ENCODE peak calls at places on chromosomes 13 and 19, in six cellular contexts. W is SK-N-SH, A is ascending aorta, S is psoas muscle, K is keratinocyte, T is tibial nerve. O is an unnamed sample.

GRCh38 chr19:4066682-4067395 is at the start of gene ZBTB7A:
- DNase-seq in A (peak), W (peak), S (peak), T (peak), K (no peak), O (peak)

GRCh38 chr13:101520672-101521071 is 68.2 kb downstream of the ITGBL1 start:
- DNase-seq in T (no peak), K (no peak), A (no peak), S (no peak), W (no peak), O (peak)

GRCh38 chr19:14139944-14140343 is 3.6 kb upstream of the ASF1B start:
- DNase-seq in A (no peak), T (no peak), W (no peak), S (peak), K (no peak), O (no peak)

GRCh38 chr19:30671622-30672051 is 299.5 kb downstream of the ZNF536 start:
- DNase-seq in W (no peak), A (no peak), T (peak), K (no peak), S (no peak), O (no peak)

GRCh38 chr19:50384685-50385535 is 763 bp downstream of the POLD1 start:
- DNase-seq in K (no peak), T (no peak), W (peak), S (no peak), A (no peak), O (no peak)

GRCh38 chr13:102402292-102402691 is 444 bp upstream of the FGF14 start:
- DNase-seq in K (no peak), S (peak), T (no peak), W (peak), A (peak), O (no peak)

GRCh38 chr13:76864259-76864658 is 21.9 kb downstream of the KCTD12 start:
- DNase-seq in W (no peak), T (no peak), K (no peak), A (no peak), S (no peak), O (no peak)

GRCh38 chr19:16571283-16571682 is 932 bp downstream of the SLC35E1 start:
- DNase-seq in T (no peak), K (no peak), A (no peak), W (no peak), S (no peak), O (no peak)

GRCh38 chr13:101487046-101487830 is 34.8 kb downstream of the ITGBL1 start:
- DNase-seq in T (no peak), S (no peak), A (no peak), W (no peak), K (no peak), O (no peak)

GRCh38 chr19:57210381-57210780 is 19.1 kb downstream of the ZNF264 start:
- DNase-seq in T (no peak), A (no peak), W (no peak), S (no peak), K (no peak), O (no peak)

GRCh38 chr13:100773429-100773828 is 98.8 kb upstream of the TMTC4 start:
- DNase-seq in A (no peak), K (peak), T (no peak), W (no peak), S (no peak), O (no peak)

GRCh38 chr13:52862358-52863206 is 14.1 kb upstream of the PCDH8 start:
- DNase-seq in W (peak), A (no peak), T (no peak), K (no peak), S (no peak), O (peak)

GRCh38 chr19:2602391-2603181 is 99.9 kb downstream of the GNG7 start:
- DNase-seq in A (peak), K (no peak), W (peak), S (peak), T (peak), O (no peak)

GRCh38 chr13:52737451-52737850 is 2.2 kb downstream of the CNMD start:
- DNase-seq in A (no peak), K (no peak), W (no peak), S (no peak), T (no peak), O (no peak)

GRCh38 chr13:77980592-77980991 is 62.0 kb upstream of the EDNRB start:
- DNase-seq in K (no peak), S (no peak), T (no peak), A (no peak), W (no peak), O (no peak)

GRCh38 chr19:50459638-50460037 is 16.7 kb upstream of the EMC10 start:
- DNase-seq in W (no peak), K (no peak), S (no peak), A (no peak), T (no peak), O (no peak)

GRCh38 chr13:26787961-26788360 is 27.4 kb upstream of the GPR12 start:
- DNase-seq in A (no peak), S (no peak), T (no peak), W (no peak), K (no peak), O (no peak)

GRCh38 chr19:30009013-30009412 is 67.0 kb downstream of the URI1 start:
- DNase-seq in T (no peak), W (no peak), K (no peak), A (no peak), S (no peak), O (no peak)

GRCh38 chr19:46963093-46963734 is 56.4 kb upstream of the NPAS1 start:
- DNase-seq in W (no peak), S (no peak), T (no peak), K (no peak), A (no peak), O (no peak)

GRCh38 chr19:48477067-48477685 is 8.0 kb downstream of the CYTH2 start:
- DNase-seq in S (no peak), W (no peak), A (no peak), K (no peak), T (no peak), O (no peak)

GRCh38 chr19:35609881-35610353 is 2.6 kb upstream of the HAUS5 start:
- DNase-seq in K (no peak), S (peak), A (no peak), W (no peak), T (no peak), O (peak)

GRCh38 chr13:48749699-48750473 is 96.2 kb downstream of the CYSLTR2 start:
- DNase-seq in S (peak), W (peak), A (peak), T (peak), K (peak), O (peak)

GRCh38 chr13:58963321-58963720 is 1200.4 kb downstream of the DIAPH3 start:
- DNase-seq in S (no peak), A (no peak), W (no peak), T (no peak), K (no peak), O (no peak)

GRCh38 chr19:8585894-8586750 is 8.9 kb upstream of the MYO1F start:
- DNase-seq in S (no peak), T (no peak), A (no peak), W (peak), K (no peak), O (peak)

GRCh38 chr13:94345374-94346195 is 133.9 kb downstream of the DCT start:
- DNase-seq in A (no peak), K (no peak), S (no peak), W (peak), T (no peak), O (peak)

GRCh38 chr13:31629085-31629785 is 110.1 kb upstream of the RXFP2 start:
- DNase-seq in S (no peak), W (no peak), K (no peak), T (no peak), A (no peak), O (no peak)

GRCh38 chr13:110530839-110531499 is 30.6 kb downstream of the RAB20 start:
- DNase-seq in K (no peak), S (no peak), W (no peak), T (no peak), A (no peak), O (no peak)

GRCh38 chr19:31319465-31319864 is 29.8 kb downstream of the TSHZ3 start:
- DNase-seq in K (no peak), T (no peak), A (no peak), S (no peak), W (no peak), O (no peak)

GRCh38 chr13:106533940-106534843 is 1.3 kb downstream of the EFNB2 start:
- DNase-seq in T (no peak), K (no peak), S (peak), A (peak), W (peak), O (peak)

GRCh38 chr19:49594157-49595005 is 3.4 kb downstream of the PRR12 start:
- DNase-seq in W (no peak), K (no peak), S (peak), T (no peak), A (no peak), O (no peak)

GRCh38 chr13:53513199-53513598 is 484.6 kb downstream of the OLFM4 start:
- DNase-seq in A (no peak), T (no peak), K (no peak), S (no peak), W (no peak), O (no peak)

GRCh38 chr13:45826741-45827140 is 24.8 kb downstream of the SIAH3 start:
- DNase-seq in T (no peak), K (no peak), W (no peak), A (peak), S (no peak), O (peak)

GRCh38 chr13:110726726-110727125 is 13.2 kb downstream of the ING1 start:
- DNase-seq in A (no peak), K (no peak), T (no peak), S (no peak), W (no peak), O (peak)

GRCh38 chr19:32581704-32582164 is 744 bp downstream of the PDCD5 start:
- DNase-seq in K (peak), T (no peak), A (no peak), W (peak), S (peak), O (no peak)

GRCh38 chr19:36837525-36837901 is 674 bp downstream of the ZNF790 start:
- DNase-seq in T (no peak), S (no peak), A (no peak), W (no peak), K (no peak), O (no peak)

GRCh38 chr19:47158367-47158791 is 27.7 kb downstream of the SAE1 start:
- DNase-seq in W (no peak), K (no peak), S (no peak), A (no peak), T (no peak), O (no peak)

GRCh38 chr19:49570997-49571676 is 9.2 kb downstream of the NOSIP start:
- DNase-seq in W (no peak), A (no peak), T (no peak), S (no peak), K (no peak), O (no peak)

GRCh38 chr13:92967923-92968322 is 258.7 kb upstream of the GPC6 start:
- DNase-seq in T (no peak), S (no peak), K (no peak), W (no peak), A (no peak), O (no peak)

GRCh38 chr19:17796013-17796837 is 1.3 kb downstream of the B3GNT3 start:
- DNase-seq in A (no peak), K (no peak), T (no peak), S (no peak), W (no peak), O (no peak)
- H3K4me3 ChIP-seq in A (no peak), K (peak), T (no peak), S (no peak), W (no peak), O (no peak)

DNA sequence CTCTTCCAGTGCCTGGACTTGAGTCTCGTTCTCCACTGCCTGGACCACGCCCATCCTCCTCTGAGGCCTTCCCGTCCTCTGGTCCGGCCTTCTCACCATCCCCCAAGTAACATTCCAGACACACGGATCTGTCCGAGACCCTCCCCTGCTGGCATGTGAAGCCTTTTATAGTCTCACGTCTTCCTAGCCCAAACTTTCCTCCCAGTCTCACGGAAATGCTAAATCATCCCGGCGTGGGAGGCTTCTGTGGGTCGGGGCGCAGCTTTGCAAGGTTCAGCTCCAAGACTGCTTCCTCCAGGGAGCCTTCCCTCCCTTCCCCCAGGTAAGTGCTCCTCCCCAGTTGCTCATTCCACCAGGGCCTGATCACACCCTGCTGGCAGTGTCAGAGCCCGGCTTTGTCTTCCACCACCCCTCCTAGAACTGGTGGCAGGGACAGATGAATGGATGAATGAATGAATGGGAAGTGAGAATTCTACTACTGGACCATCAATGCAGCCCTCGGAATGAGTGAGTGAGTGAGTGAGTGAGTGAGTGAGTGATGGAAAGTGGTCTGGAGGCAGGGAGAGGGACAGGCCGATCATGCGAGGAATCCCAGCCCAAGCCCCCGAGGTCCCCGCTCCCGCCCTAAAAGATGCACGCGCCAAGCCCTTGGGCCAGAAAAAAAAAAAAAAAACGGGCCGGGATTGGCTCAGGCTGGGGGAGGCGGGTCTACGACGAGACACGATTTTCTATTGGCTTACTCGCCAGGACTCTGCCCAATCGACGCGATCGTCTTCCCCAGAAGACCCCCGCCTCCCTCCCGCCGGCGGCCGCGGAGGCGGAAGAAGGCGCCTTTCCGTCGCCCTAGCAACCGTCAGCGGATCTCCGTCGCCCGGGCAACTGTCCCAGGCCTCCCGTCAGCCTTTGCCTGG is 9.3 kb downstream of the EPHX3 start:
- DNase-seq in S (peak), K (peak), T (peak), W (peak), A (peak), O (peak)
- H3K4me3 ChIP-seq in S (peak), K (peak), T (peak), W (peak), A (peak), O (peak)

GRCh38 chr13:36130168-36130541 is 1.0 kb downstream of the DCLK1 start:
- DNase-seq in S (no peak), T (no peak), A (no peak), W (no peak), K (no peak), O (no peak)
- H3K4me3 ChIP-seq in S (peak), T (peak), A (peak), W (peak), K (no peak), O (no peak)

DNA sequence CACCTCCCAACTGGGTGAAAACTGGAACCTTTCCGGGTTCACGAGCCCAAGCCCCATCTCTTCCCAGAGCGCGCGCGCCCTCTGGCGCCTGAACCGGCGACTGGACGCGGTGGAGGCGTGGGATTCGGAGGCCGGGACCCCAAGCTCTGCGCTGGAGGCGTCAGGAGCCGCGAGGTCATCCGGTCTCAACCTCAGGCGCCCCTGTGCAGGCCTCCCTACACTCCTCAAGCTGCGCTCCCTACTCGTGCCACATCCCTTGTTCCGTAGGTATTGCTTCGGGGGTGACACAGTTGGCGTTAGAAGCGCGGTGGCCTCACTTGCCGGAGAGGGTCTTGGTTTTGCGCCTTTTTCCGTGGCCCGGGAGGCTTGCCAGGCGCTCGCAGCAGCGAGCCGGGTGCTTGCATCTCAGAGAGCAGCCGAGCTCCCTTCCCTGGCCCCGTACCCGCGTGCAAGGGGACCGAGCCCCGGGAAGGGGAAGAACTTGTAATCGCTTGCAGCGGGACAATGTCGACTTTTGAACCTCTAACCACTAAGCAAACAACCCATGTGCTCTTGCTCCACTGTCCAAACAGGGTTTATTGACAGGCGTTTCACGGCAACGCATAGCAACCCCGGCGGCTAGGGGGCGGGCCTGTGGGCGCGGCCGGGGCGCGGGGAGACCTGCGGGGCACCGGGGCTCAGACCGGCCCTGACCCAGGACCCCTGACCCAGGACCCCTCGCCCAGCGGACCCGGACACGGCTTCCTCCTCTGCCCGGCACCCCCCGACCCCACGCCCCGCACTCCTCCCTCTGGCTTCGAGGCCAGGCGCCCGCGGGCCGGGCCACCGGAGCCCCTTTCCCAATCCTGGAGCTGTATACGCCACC is 8.5 kb downstream of the CDX2 start:
- DNase-seq in T (no peak), W (peak), S (no peak), K (no peak), A (no peak), O (peak)
- H3K4me3 ChIP-seq in T (peak), W (peak), S (peak), K (peak), A (peak), O (peak)